ENCODE peak calls at places on chromosomes 4 and X, in nine cellular contexts. O, Y, M, A, I, G, T, S and U are unnamed samples.

GRCh38 chr4:54586343-54586953 is 71.3 kb upstream of the KIT start:
- DNase-seq in G (no peak), O (no peak), I (peak; percentile 63), T (peak; percentile 64), Y (no peak), A (no peak), M (no peak), S (no peak), U (no peak)

GRCh38 chrX:65668362-65669310 is 1.2 kb downstream of the MSN start:
- DNase-seq in I (peak; percentile 69), T (peak; percentile 78), S (peak; percentile 76), A (peak; percentile 52), G (peak; percentile 21), M (peak; percentile 74), Y (no peak), O (peak; percentile 28), U (peak; percentile 23)

GRCh38 chr4:8593268-8594096 is 917 bp downstream of the CPZ start:
- DNase-seq in I (no peak), S (no peak), G (no peak), M (no peak), A (no peak), Y (no peak), T (no peak), O (no peak), U (no peak)

GRCh38 chr4:154928640-154929257 is 147.7 kb downstream of the RBM46 start:
- DNase-seq in S (peak; percentile 27), G (peak; percentile 35), Y (peak; percentile 17), I (peak; percentile 55), O (peak; percentile 52), A (peak; percentile 53), T (peak; percentile 23), M (no peak), U (no peak)

GRCh38 chr4:26330186-26330787 is 9.5 kb downstream of the RBPJ start:
- DNase-seq in A (no peak), I (peak; percentile 81), G (no peak), Y (no peak), T (peak; percentile 34), M (peak; percentile 68), O (peak; percentile 69), S (no peak), U (peak; percentile 54)

GRCh38 chrX:41449615-41450014 is 2.5 kb downstream of the NYX start:
- DNase-seq in S (no peak), M (peak; percentile 64), G (no peak), A (no peak), Y (no peak), I (peak; percentile 19), T (peak; percentile 19), O (peak; percentile 83), U (no peak)

GRCh38 chrX:100994352-100995281 is 25.1 kb downstream of the ARL13A start:
- DNase-seq in A (no peak), Y (no peak), M (peak; percentile 54), I (peak; percentile 32), S (no peak), O (no peak), T (peak; percentile 79), G (no peak), U (peak; percentile 13)

GRCh38 chr4:22003878-22004277 is 55.3 kb upstream of the KCNIP4 start:
- DNase-seq in T (no peak), O (peak; percentile 40), G (no peak), S (no peak), A (no peak), I (peak; percentile 1), M (no peak), Y (no peak), U (no peak)

GRCh38 chrX:19595036-19595435 is 79.7 kb upstream of the MAP3K15 start:
- DNase-seq in M (no peak), A (peak; percentile 27), T (no peak), O (no peak), I (no peak), Y (no peak), S (no peak), G (no peak), U (no peak)

GRCh38 chrX:143568467-143568866 is 51.2 kb upstream of the SPANXN3 start:
- DNase-seq in Y (no peak), O (no peak), M (no peak), A (no peak), I (no peak), G (no peak), S (no peak), T (no peak), U (no peak)

GRCh38 chrX:39857780-39858179 is 240.0 kb downstream of the BCOR start:
- DNase-seq in S (no peak), Y (no peak), O (no peak), A (no peak), M (peak; percentile 45), G (no peak), T (no peak), I (no peak), U (no peak)

GRCh38 chr4:44446801-44447562 is 1.6 kb downstream of the KCTD8 start:
- DNase-seq in M (no peak), A (no peak), S (no peak), I (no peak), T (no peak), Y (no peak), G (peak; percentile 60), O (no peak), U (peak; percentile 29)

DNA sequence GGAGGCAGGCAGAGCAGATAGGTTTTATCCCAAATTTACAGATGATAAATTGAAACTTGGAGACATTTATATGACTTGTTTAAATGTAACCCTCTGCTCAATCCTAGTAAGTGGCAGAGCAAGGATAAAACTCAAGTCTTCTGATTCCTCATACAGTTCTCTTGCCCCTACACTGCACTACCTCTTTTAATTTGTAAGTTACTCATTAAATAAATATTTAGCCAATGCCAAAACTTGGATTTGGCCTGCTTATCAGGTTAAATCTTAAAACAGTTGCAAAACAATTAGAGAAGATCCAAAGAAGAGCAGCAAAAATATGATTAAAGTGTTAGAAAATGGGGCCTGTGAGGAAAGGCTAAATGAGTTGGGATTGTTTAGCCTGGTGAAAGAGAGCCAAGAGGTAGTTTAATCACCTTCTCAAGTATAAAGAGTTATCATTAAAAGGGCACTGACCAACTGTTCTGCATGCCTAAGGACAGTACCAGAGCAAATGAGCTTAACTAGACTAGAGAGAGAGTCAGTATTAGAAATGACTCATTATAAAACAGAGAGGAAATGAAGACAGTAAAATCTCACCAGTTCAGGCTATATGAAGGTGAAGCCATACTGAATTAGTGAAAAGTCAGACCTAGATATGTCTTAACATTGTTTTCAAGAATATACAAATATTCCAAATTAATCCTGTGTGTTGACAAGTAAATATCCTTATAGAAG is 146.3 kb downstream of the GRIA3 start:
- DNase-seq in T (no peak), S (no peak), Y (no peak), A (no peak), I (no peak), G (no peak), O (no peak), M (peak; percentile 17), U (peak; percentile 10)
- TF ChIP-seq CTCF in T (no peak), S (no peak), Y (no peak), A (no peak), I (no peak), G (no peak), O (no peak), M (no peak), U (no peak)

GRCh38 chrX:148741441-148741840 is 241.0 kb downstream of the AFF2 start:
- DNase-seq in T (no peak), S (no peak), A (peak; percentile 50), M (no peak), O (peak; percentile 3), I (no peak), G (no peak), Y (peak; percentile 1), U (no peak)
- TF ChIP-seq CTCF in T (no peak), S (no peak), A (no peak), M (no peak), O (no peak), I (no peak), G (no peak), Y (no peak), U (no peak)

GRCh38 chr4:136985683-136986082 is 546.6 kb downstream of the PCDH18 start:
- DNase-seq in A (no peak), I (no peak), T (no peak), G (no peak), Y (no peak), M (no peak), S (no peak), O (no peak), U (no peak)
- TF ChIP-seq CTCF in A (no peak), I (no peak), T (no peak), G (no peak), Y (no peak), M (no peak), S (no peak), O (no peak), U (no peak)

DNA sequence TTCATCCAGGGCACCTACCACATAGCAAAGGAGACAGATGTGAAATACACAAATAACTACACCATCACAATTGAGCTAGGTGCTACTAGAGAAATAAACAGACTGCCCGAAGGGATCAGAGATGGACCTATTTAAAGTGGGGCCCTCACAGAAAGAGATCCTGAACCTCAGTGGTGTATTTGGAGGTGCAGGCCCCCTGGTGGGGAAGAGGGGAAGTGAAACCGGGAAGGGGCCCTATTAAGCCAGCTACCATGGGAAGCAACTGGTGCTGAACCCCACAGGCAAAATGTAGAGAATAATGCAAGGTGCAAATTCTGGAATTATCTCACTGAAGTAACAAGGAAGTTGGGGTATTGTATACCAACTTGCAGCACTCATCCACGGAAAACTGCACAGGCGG is 78.6 kb upstream of the FAM9A start:
- DNase-seq in O (no peak), A (peak; percentile 14), M (peak; percentile 8), G (peak; percentile 30), T (peak; percentile 4), S (no peak), I (peak; percentile 49), Y (no peak), U (no peak)
- TF ChIP-seq CTCF in O (peak; percentile 60), A (no peak), M (peak; percentile 47), G (peak; percentile 63), T (peak; percentile 74), S (peak; percentile 50), I (peak; percentile 76), Y (peak; percentile 57), U (peak; percentile 15)

DNA sequence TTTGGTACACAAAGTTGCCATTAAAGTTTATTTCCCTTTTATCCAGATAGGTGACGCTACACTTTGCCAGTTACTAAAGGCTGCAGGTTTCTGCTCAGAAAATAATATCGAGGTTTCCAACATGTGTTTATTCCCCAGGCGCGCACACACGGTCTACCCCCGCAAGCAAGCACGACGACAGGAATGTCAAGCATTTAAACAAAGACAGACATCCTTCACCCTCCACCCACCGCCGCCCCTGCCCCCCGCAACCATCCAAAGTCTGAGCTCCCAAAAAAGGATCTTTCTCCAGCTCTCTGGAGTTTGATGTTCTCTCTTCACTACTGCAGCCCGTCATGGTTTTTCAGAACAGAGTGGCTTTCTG is 1.3 kb upstream of the PCDH7 start:
- DNase-seq in I (peak; percentile 60), Y (no peak), M (no peak), G (no peak), S (no peak), T (peak; percentile 35), A (no peak), O (peak; percentile 43), U (peak; percentile 33)
- TF ChIP-seq CTCF in I (peak; percentile 41), Y (no peak), M (no peak), G (no peak), S (peak; percentile 4), T (peak; percentile 47), A (no peak), O (no peak), U (no peak)

GRCh38 chrX:2698604-2699003 is 7.5 kb downstream of the CD99 start:
- DNase-seq in A (no peak), M (no peak), S (no peak), G (no peak), O (no peak), T (no peak), Y (no peak), I (no peak), U (no peak)
- TF ChIP-seq CTCF in A (no peak), M (no peak), S (no peak), G (no peak), O (no peak), T (no peak), Y (no peak), I (no peak), U (no peak)

GRCh38 chr4:6873291-6873690 is 36.3 kb upstream of the TBC1D14 start:
- DNase-seq in I (peak; percentile 15), G (no peak), A (no peak), M (peak; percentile 18), S (no peak), O (no peak), T (no peak), Y (no peak), U (no peak)
- TF ChIP-seq CTCF in I (peak; percentile 34), G (no peak), A (no peak), M (no peak), S (no peak), O (peak; percentile 27), T (peak; percentile 32), Y (peak; percentile 5), U (peak; percentile 27)